ENCODE peak calls at places on chromosomes 12 and 14, in five cellular contexts. A is hepatocyte, V is endothelial cell, U is type B pancreatic cell, K is BJ. E is an unnamed sample.

GRCh38 chr12:104055686-104056388 is 5.8 kb upstream of the GLT8D2 start:
- DNase-seq in A (no peak), V (no peak), U (no peak), K (no peak), E (no peak)

GRCh38 chr14:21913759-21914158 is 240.1 kb upstream of the OR4E1 start:
- DNase-seq in A (peak), V (peak), U (no peak), K (no peak), E (peak)

GRCh38 chr12:84874125-84874824 is 38.3 kb downstream of the SLC6A15 start:
- DNase-seq in A (peak), V (no peak), U (no peak), K (no peak), E (no peak)

GRCh38 chr12:95385246-95385645 is 88.7 kb upstream of the METAP2 start:
- DNase-seq in A (peak), V (no peak), U (no peak), K (no peak), E (no peak)

GRCh38 chr12:122665349-122665748 is 37.8 kb downstream of the HCAR2 start:
- DNase-seq in A (no peak), V (no peak), U (no peak), K (no peak), E (no peak)

GRCh38 chr12:51819851-51820720 is 28.4 kb downstream of the FIGNL2 start:
- DNase-seq in A (no peak), V (no peak), U (no peak), K (no peak), E (no peak)

GRCh38 chr14:50559990-50560928 is at the start of gene ATL1:
- DNase-seq in A (peak), V (peak), U (peak), K (no peak), E (peak)

GRCh38 chr12:97967831-97968230 is 505.2 kb downstream of the RMST start:
- DNase-seq in A (no peak), V (no peak), U (no peak), K (no peak), E (no peak)

GRCh38 chr14:89417469-89418225 is 614 bp upstream of the FOXN3 start:
- DNase-seq in A (peak), V (peak), U (peak), K (no peak), E (peak)

GRCh38 chr14:54172562-54172961 is 215.9 kb upstream of the BMP4 start:
- DNase-seq in A (no peak), V (no peak), U (no peak), K (no peak), E (no peak)

GRCh38 chr12:45354399-45354798 is 138.5 kb downstream of the ANO6 start:
- DNase-seq in A (peak), V (no peak), U (no peak), K (no peak), E (peak)

GRCh38 chr12:48980953-48981756 is 3.0 kb downstream of the WNT1 start:
- DNase-seq in A (no peak), V (no peak), U (no peak), K (no peak), E (no peak)

GRCh38 chr14:71206123-71206522 is 298.9 kb downstream of the PCNX1 start:
- DNase-seq in A (no peak), V (no peak), U (no peak), K (no peak), E (no peak)

GRCh38 chr12:48296586-48297396 is 53.9 kb downstream of the ZNF641 start:
- DNase-seq in A (peak), V (peak), U (peak), K (peak), E (peak)

GRCh38 chr12:107145397-107145796 is 52.0 kb upstream of the CRY1 start:
- DNase-seq in A (no peak), V (no peak), U (no peak), K (no peak), E (no peak)

GRCh38 chr14:52926994-52927393 is 23.9 kb downstream of the FERMT2 start:
- DNase-seq in A (no peak), V (no peak), U (no peak), K (no peak), E (no peak)

GRCh38 chr14:52919971-52920370 is 30.9 kb downstream of the FERMT2 start:
- DNase-seq in A (no peak), V (no peak), U (no peak), K (peak), E (no peak)

GRCh38 chr14:52922656-52923055 is 28.2 kb downstream of the FERMT2 start:
- DNase-seq in A (no peak), V (no peak), U (no peak), K (peak), E (no peak)

GRCh38 chr14:52922059-52922458 is 28.8 kb downstream of the FERMT2 start:
- DNase-seq in A (no peak), V (no peak), U (no peak), K (no peak), E (no peak)

DNA sequence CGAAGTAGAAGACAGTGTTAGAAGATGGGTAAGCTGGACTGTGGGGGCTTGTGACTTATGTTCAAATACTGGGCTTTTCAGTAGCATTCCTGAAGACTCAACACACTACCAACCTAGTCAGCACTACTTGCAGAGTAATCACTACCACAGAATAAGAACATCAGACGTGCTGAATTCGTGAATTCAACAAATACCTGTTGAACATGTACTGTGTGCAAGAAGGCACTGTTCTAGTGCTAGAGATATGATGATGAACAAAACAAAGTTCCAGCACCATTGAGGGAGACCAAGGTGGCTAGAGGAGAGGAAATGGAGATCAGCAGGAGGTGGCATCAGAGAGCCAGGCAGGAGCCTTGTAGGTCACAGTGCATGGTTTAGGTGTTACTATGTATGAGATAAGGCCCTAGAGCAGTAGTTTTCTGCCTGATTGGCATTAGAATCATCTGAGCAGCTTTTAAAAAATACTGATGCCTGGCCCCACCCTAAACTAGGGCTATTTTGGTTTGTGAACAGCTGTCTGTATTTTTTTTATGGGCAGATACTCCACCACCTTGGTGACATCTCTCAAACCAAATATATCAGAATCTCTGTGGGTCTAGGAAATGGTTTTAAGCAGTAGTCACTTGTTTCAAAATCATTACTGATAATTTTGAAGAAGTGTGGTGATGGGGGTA is 26.8 kb downstream of the FERMT2 start:
- DNase-seq in A (no peak), V (no peak), U (no peak), K (no peak), E (no peak)
- TF ChIP-seq CTCF in A (no peak), V (no peak), U (no peak), K (peak), E (no peak)

DNA sequence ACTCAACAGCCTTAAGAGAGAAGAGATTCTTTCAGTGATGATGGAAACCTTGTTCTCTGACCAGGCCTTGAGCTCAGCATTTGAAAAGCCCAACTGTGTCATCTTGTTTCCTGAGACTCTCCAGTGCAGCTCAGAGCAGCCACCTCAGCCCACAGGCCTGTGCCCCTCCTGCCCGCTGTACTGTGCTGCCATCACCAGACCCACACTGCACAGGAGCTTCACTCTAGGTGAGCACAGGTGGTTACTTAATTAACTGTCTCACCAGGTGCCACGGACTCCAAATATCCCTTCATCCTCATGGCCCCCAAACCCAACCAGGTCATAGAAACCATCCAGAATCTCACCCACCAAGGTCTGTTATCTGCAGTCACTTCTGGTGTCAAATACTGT is 51.3 kb downstream of the JAG2 start:
- DNase-seq in A (no peak), V (no peak), U (peak), K (no peak), E (no peak)
- TF ChIP-seq CTCF in A (no peak), V (no peak), U (no peak), K (no peak), E (no peak)

GRCh38 chr12:7292300-7292699 is 11.6 kb upstream of the ACSM4 start:
- DNase-seq in A (no peak), V (no peak), U (no peak), K (no peak), E (no peak)
- TF ChIP-seq CTCF in A (no peak), V (no peak), U (no peak), K (no peak), E (no peak)

DNA sequence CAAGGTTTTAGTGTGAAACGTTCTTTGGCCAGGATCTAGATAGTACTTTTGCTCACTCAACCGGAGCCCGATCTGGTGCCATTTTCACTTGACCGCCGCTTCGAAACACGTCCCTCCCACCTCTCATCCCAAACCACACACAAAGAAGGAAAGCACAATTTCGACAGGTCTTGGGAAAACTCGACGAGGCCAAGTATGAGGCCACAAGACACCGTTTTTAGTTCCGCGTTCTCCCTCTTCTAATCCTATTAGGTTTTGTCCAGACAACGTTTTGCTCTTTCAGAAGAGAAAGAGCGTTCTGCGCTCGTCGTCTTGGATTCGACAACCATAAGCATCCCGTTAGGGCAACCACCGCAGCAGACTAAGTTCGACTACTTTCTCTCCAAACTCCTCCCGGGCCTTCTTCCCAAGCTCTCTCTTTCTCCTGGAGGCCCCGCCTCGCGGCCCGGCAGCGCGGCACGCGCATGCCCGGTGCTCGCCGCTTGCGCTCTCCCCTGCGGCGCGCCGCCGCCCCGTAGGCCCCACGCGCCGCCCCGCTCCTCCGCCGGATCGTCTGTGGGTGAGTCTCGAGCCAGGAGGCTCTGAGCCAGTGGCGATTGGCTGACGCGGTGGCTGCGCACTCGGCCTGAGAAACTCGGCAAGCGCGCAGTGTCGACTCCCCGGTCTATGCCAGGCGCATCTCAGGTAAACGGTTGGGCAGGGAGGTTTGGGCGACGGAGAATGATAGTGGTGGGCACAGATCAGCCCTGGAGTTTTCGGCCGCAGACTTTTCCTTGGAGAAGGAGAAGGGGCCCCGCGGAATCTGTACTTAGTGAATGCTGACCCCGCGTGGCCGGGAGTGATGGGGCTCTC is at the start of gene MIPOL1:
- DNase-seq in A (peak), V (peak), U (peak), K (peak), E (peak)
- TF ChIP-seq CTCF in A (peak), V (no peak), U (peak), K (peak), E (no peak)

GRCh38 chr12:53217049-53217929 is 10.2 kb upstream of the ITGB7 start:
- DNase-seq in A (no peak), V (no peak), U (no peak), K (no peak), E (no peak)
- TF ChIP-seq CTCF in A (no peak), V (no peak), U (no peak), K (no peak), E (no peak)

GRCh38 chr12:4284306-4284705 is 10.7 kb downstream of the CCND2 start:
- DNase-seq in A (no peak), V (no peak), U (no peak), K (no peak), E (no peak)

GRCh38 chr12:4281173-4281654 is 7.7 kb downstream of the CCND2 start:
- DNase-seq in A (peak), V (no peak), U (no peak), K (no peak), E (no peak)

GRCh38 chr12:4283512-4284255 is 10.1 kb downstream of the CCND2 start:
- DNase-seq in A (no peak), V (no peak), U (no peak), K (no peak), E (no peak)

GRCh38 chr12:4282103-4282891 is 8.7 kb downstream of the CCND2 start:
- DNase-seq in A (no peak), V (no peak), U (peak), K (no peak), E (no peak)

GRCh38 chr12:4282892-4283511 is 9.4 kb downstream of the CCND2 start:
- DNase-seq in A (no peak), V (no peak), U (no peak), K (no peak), E (no peak)
- TF ChIP-seq CTCF in A (no peak), V (no peak), U (peak), K (no peak), E (no peak)

GRCh38 chr14:102584871-102585869 is 7.3 kb upstream of the RCOR1 start:
- DNase-seq in A (peak), V (peak), U (no peak), K (no peak), E (no peak)

GRCh38 chr14:102588821-102589220 is 3.6 kb upstream of the RCOR1 start:
- DNase-seq in A (no peak), V (no peak), U (no peak), K (no peak), E (no peak)

GRCh38 chr14:102589761-102590290 is 2.6 kb upstream of the RCOR1 start:
- DNase-seq in A (no peak), V (no peak), U (no peak), K (no peak), E (no peak)

GRCh38 chr14:102583726-102584125 is 8.7 kb upstream of the RCOR1 start:
- DNase-seq in A (no peak), V (no peak), U (no peak), K (no peak), E (no peak)

DNA sequence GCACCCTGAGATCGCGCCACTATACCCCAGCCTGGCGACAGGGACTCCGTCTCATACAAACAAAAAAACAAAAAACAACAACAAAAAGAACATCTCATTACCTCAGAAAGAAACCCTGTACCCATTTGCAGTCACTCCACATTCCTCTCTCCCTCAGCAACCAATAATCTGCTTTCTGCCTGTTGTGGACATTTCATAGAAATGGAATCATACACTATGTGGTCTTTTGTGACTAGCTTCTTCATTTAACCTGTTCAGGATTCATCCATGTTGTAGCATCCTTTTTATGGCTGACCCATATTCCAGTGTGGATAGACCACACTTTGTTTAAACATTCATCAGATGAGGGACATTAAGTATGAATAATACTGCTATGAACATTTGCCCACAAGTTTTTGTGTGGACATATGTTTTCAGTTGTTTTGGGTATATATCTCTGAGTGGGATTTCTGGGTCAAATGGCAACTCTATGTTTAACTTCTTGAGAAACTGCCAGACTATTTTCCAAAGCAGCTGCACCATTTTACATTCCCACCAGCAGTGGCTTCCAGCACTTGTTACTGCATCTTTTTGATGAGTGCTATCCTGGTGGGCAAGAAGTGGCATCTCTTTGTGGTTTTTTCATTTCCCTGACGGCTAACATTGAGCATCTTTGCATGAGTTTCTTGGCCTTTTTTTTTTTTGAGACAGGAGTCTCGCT is 5.9 kb upstream of the RCOR1 start:
- DNase-seq in A (no peak), V (no peak), U (no peak), K (no peak), E (no peak)
- TF ChIP-seq CTCF in A (peak), V (no peak), U (no peak), K (peak), E (no peak)

DNA sequence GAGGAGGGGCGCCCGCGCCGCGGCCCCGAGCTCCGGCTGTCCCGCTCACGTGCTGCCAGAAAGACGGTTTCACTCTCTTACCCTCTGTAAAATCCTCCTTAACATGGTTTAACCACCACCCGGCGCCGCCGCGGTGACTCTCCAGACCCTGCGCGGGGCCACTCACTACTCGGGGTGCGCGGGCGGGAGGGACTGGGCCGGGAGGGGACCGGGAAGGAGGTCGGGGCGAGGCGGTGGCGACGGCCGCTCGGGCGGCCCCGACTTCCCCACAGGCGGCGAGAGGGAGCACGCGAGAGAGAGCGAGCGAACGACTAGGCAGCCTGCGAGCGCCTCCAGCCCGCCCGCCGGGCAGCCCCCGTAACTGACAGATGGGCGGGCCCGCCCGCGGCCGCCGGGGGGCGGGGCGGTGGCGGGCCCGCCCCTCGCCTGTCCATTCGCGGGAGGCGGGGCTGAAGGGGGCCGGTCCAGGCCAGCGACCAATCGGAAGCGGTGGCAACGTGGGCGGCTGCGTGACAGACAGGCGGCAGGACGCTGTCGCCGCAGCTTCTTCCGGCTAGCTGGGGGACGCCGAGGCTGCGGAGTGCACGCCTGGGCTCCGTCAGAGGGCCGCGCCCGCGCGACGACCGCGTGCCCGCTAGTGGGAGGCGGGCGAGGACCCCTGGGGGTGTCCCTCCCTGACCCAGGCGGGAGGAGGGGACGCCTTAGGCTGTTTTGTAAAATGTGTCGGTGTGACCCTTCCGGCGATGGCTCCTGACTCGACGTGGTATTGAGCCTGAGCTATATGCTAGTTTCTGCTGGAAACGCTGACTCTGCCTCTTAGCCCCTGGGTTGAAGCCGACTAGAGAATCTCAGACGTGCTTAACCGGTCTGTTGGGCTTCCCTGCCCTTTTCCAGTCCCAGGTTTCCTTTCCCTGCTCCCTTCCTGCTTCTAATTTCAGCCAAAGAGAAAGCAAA is at the start of gene EEA1:
- DNase-seq in A (peak), V (peak), U (peak), K (peak), E (peak)
- TF ChIP-seq CTCF in A (peak), V (peak), U (no peak), K (peak), E (no peak)

DNA sequence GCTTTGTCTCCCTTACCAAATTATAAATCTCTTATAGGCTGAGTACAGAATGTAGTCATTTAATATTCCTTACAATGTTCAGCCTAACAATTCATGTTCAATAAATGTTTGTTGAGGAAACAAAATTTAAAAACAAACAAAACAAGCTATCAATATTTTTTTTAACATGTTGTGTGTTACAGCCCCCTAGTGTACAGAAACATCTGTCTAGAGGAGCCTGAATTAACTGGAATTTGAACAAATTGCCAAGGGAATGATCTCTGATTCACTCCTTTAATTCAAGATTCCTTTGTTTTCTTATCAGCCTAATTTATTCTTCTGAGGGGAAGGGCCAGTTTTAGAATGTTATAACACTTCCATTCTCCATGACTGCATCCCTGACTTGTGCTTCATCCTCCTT is 127.1 kb downstream of the CMAS start:
- DNase-seq in A (no peak), V (no peak), U (no peak), K (no peak), E (no peak)
- TF ChIP-seq CTCF in A (no peak), V (no peak), U (no peak), K (no peak), E (no peak)

GRCh38 chr12:120758798-120759590 is 33.4 kb downstream of the ACADS start:
- DNase-seq in A (no peak), V (no peak), U (no peak), K (no peak), E (no peak)

GRCh38 chr12:120759591-120760348 is 34.1 kb downstream of the ACADS start:
- DNase-seq in A (no peak), V (no peak), U (no peak), K (no peak), E (no peak)

GRCh38 chr12:120761581-120761980 is 36.0 kb downstream of the ACADS start:
- DNase-seq in A (peak), V (no peak), U (no peak), K (no peak), E (no peak)

GRCh38 chr12:120762093-120762492 is 36.5 kb downstream of the ACADS start:
- DNase-seq in A (no peak), V (no peak), U (no peak), K (no peak), E (no peak)

GRCh38 chr12:120760349-120761245 is 35.0 kb downstream of the ACADS start:
- DNase-seq in A (no peak), V (no peak), U (no peak), K (no peak), E (no peak)
- TF ChIP-seq CTCF in A (no peak), V (no peak), U (no peak), K (no peak), E (no peak)

E was measured in Calu3.